ENCODE peak calls at places on chromosomes 12 and 14, in nine cellular contexts. B is NCI-H1092 treated with DMSO at 0.1 percent for 48 hours; V is small intestine; X is activated CD4-positive, alpha-beta T cell treated with anti-CD3 and anti-CD28 coated beads, Interleukin-2, amount 10 ng/mL, durations not matched to agents 7 days and 5 days; U is GM18507; O is amygdala; F is NCI-H510A treated with DMSO at 0.1 percent for 48 hours; D is choroid plexus epithelial cell; R is non-pigmented ciliary epithelial cell. I is an unnamed sample.
A peak's percentile ranks its signal among the peaks of the same experiment; 100 is the strongest.

GRCh38 chr14:103033744-103034143 is 23.6 kb downstream of the CDC42BPB start:
- DNase-seq in F (no peak), U (no peak), D (no peak), B (no peak), X (no peak), O (no peak), R (no peak), V (peak; percentile 93), I (no peak)

GRCh38 chr12:49037947-49038237 is 19.3 kb upstream of the PRKAG1 start:
- DNase-seq in B (no peak), V (no peak), O (no peak), F (no peak), U (no peak), X (no peak), R (no peak), D (no peak), I (no peak)

GRCh38 chr14:68619805-68620574 is 172.9 kb downstream of the ZFP36L1 start:
- DNase-seq in U (no peak), D (peak; percentile 57), X (no peak), V (no peak), R (peak; percentile 36), O (no peak), B (no peak), F (no peak), I (no peak)

GRCh38 chr12:76236640-76237039 is 111.6 kb downstream of the BBS10 start:
- DNase-seq in U (no peak), F (no peak), D (peak; percentile 60), O (no peak), R (peak; percentile 62), B (no peak), V (no peak), X (no peak), I (no peak)

GRCh38 chr14:52014601-52015267 is 25.4 kb downstream of the RTRAF start:
- DNase-seq in R (no peak), F (no peak), O (peak; percentile 69), U (no peak), B (no peak), X (no peak), V (no peak), D (no peak), I (no peak)

GRCh38 chr14:66508846-66509621 is 1.1 kb downstream of the GPHN start:
- DNase-seq in B (peak; percentile 62), R (no peak), F (peak; percentile 23), V (peak; percentile 29), U (no peak), X (peak; percentile 43), O (peak; percentile 62), D (peak; percentile 33), I (peak; percentile 45)

GRCh38 chr14:37668646-37669045 is 73.2 kb downstream of the TTC6 start:
- DNase-seq in X (no peak), U (no peak), F (no peak), D (peak; percentile 55), R (peak; percentile 24), V (no peak), O (no peak), B (no peak), I (no peak)

GRCh38 chr12:53770281-53770680 is 18.5 kb upstream of the CISTR start:
- DNase-seq in U (no peak), X (no peak), R (peak; percentile 89), O (no peak), B (no peak), D (peak; percentile 89), V (no peak), F (no peak), I (no peak)

GRCh38 chr12:16012086-16012485 is 101.0 kb downstream of the DERA start:
- DNase-seq in V (no peak), X (no peak), F (no peak), D (peak; percentile 78), U (no peak), R (peak; percentile 9), B (no peak), O (peak; percentile 7), I (no peak)

GRCh38 chr12:114403044-114403689 is 2.8 kb downstream of the TBX5 start:
- DNase-seq in F (peak; percentile 89), U (no peak), X (no peak), V (no peak), O (no peak), D (no peak), B (no peak), R (no peak), I (no peak)

GRCh38 chr12:68953536-68953935 is 20.6 kb upstream of the CPM start:
- DNase-seq in X (no peak), O (no peak), F (no peak), D (no peak), U (no peak), B (no peak), V (no peak), R (no peak), I (no peak)

GRCh38 chr14:32327255-32327961 is 1.7 kb upstream of the AKAP6 start:
- DNase-seq in F (no peak), D (no peak), X (no peak), V (no peak), U (no peak), B (no peak), R (no peak), O (no peak), I (no peak)

GRCh38 chr14:93832665-93833064 is 44.4 kb upstream of the PRIMA1 start:
- DNase-seq in F (peak; percentile 1), B (peak; percentile 82), V (peak; percentile 2), X (no peak), R (no peak), U (no peak), O (no peak), D (no peak), I (no peak)

GRCh38 chr14:103109789-103110415 is 13.4 kb upstream of the TNFAIP2 start:
- DNase-seq in F (no peak), O (no peak), B (no peak), U (no peak), D (peak; percentile 71), X (no peak), V (no peak), R (peak; percentile 40), I (no peak)

GRCh38 chr14:77061630-77062029 is 33.1 kb upstream of the IRF2BPL start:
- DNase-seq in R (no peak), V (no peak), U (no peak), F (no peak), D (no peak), B (no peak), X (no peak), O (no peak), I (no peak)

GRCh38 chr12:57127710-57128518 is at the start of gene LRP1:
- DNase-seq in F (peak; percentile 77), V (peak; percentile 84), O (peak; percentile 87), R (no peak), X (peak; percentile 74), B (peak; percentile 61), U (peak; percentile 48), D (peak; percentile 86), I (peak; percentile 73)

GRCh38 chr14:76920572-76921175 is 94.5 kb downstream of the LRRC74A start:
- DNase-seq in U (no peak), B (peak; percentile 96), F (no peak), O (no peak), X (no peak), R (no peak), D (no peak), V (no peak), I (no peak)

GRCh38 chr12:68259318-68259940 is 6.0 kb upstream of the IL22 start:
- DNase-seq in X (no peak), U (no peak), B (no peak), R (peak; percentile 91), D (peak; percentile 97), V (no peak), O (no peak), F (no peak), I (no peak)